ENCODE peak calls at places on chromosome 7, in six cellular contexts. I is stimulated activated CD8-positive, alpha-beta memory T cell treated with anti-CD3 and anti-CD28 coated beads, Interleukin-7, amount 100 ng/mL, for 1 hour; E is ELF-1; T is fibroblast of lung; C is neural progenitor cell; R is brain microvascular endothelial cell. A is an unnamed sample.

GRCh38 chr7:155860840-155861479 is 48.7 kb upstream of the SHH start:
- DNase-seq in T (peak; percentile 43), E (no peak), C (no peak), R (no peak), I (no peak), A (peak; percentile 24)

GRCh38 chr7:138036135-138036534 is 34.2 kb upstream of the CREB3L2 start:
- DNase-seq in I (no peak), E (no peak), R (no peak), T (no peak), C (no peak), A (no peak)

GRCh38 chr7:35366167-35367155 is 112.6 kb upstream of the TBX20 start:
- DNase-seq in C (peak; percentile 45), E (peak; percentile 76), T (no peak), I (no peak), R (no peak), A (no peak)

GRCh38 chr7:121505021-121505420 is 108.9 kb upstream of the FAM3C start:
- DNase-seq in I (no peak), E (peak; percentile 21), T (peak; percentile 74), C (no peak), R (peak; percentile 20), A (no peak)

GRCh38 chr7:2735744-2736143 is 47.7 kb downstream of the AMZ1 start:
- DNase-seq in T (no peak), R (no peak), E (no peak), C (no peak), I (no peak), A (no peak)

GRCh38 chr7:105131033-105131656 is 117.1 kb downstream of the KMT2E start:
- DNase-seq in I (no peak), T (peak; percentile 41), E (no peak), C (no peak), R (peak; percentile 48), A (no peak)

GRCh38 chr7:147419001-147419400 is 1171.6 kb upstream of the C7orf33 start:
- DNase-seq in E (peak; percentile 58), T (no peak), I (no peak), C (peak; percentile 38), R (no peak), A (no peak)

GRCh38 chr7:149856583-149856982 is 17.2 kb upstream of the ATP6V0E2 start:
- DNase-seq in E (no peak), I (no peak), T (no peak), R (no peak), C (no peak), A (no peak)

GRCh38 chr7:157339777-157340677 is 3.2 kb downstream of the DNAJB6 start:
- DNase-seq in R (peak; percentile 72), C (peak; percentile 67), I (no peak), T (peak; percentile 56), E (peak; percentile 77), A (peak; percentile 69)

GRCh38 chr7:103065666-103066065 is 8.9 kb downstream of the FBXL13 start:
- DNase-seq in E (peak; percentile 47), C (peak; percentile 66), R (peak; percentile 15), T (peak; percentile 13), I (no peak), A (no peak)

GRCh38 chr7:80127412-80128150 is 7.0 kb upstream of the GNAI1 start:
- DNase-seq in I (no peak), T (no peak), E (peak; percentile 71), C (peak; percentile 89), R (no peak), A (peak; percentile 94)

GRCh38 chr7:100509213-100509612 is 25.5 kb downstream of the NYAP1 start:
- DNase-seq in R (peak; percentile 80), I (no peak), E (no peak), T (peak; percentile 81), C (no peak), A (peak; percentile 40)

GRCh38 chr7:83475403-83475802 is 173.5 kb downstream of the SEMA3E start:
- DNase-seq in T (no peak), E (peak; percentile 46), C (peak; percentile 52), I (no peak), R (no peak), A (no peak)

GRCh38 chr7:99042957-99043356 is 101.0 kb downstream of the SMURF1 start:
- DNase-seq in T (peak; percentile 73), I (no peak), E (no peak), C (no peak), R (peak; percentile 64), A (no peak)

GRCh38 chr7:154427527-154427926 is 375.3 kb downstream of the DPP6 start:
- DNase-seq in R (no peak), T (no peak), E (no peak), C (no peak), I (no peak), A (peak; percentile 90)

GRCh38 chr7:2466675-2467074 is 9.5 kb downstream of the GRIFIN start:
- DNase-seq in R (no peak), T (no peak), C (no peak), I (no peak), E (no peak), A (no peak)

GRCh38 chr7:153509763-153510162 is 542.4 kb upstream of the DPP6 start:
- DNase-seq in T (no peak), I (no peak), E (no peak), C (no peak), R (no peak), A (no peak)

GRCh38 chr7:123727071-123727837 is 21.5 kb downstream of the WASL start:
- DNase-seq in T (peak; percentile 97), R (peak; percentile 86), C (no peak), I (no peak), E (no peak), A (no peak)

A was measured in Ammon's horn.